ENCODE peak calls at places on chromosomes 11 and 22, in seven cellular contexts. I, N, C, V, E, L and J are unnamed samples.
A peak's percentile ranks its signal among the peaks of the same experiment; 100 is the strongest.

GRCh38 chr11:12692238-12693074 is 18.2 kb downstream of the TEAD1 start:
- DNase-seq in I (peak; percentile 89), N (peak; percentile 81), C (peak; percentile 77), V (no peak), E (no peak), L (peak; percentile 97), J (no peak)

GRCh38 chr22:37269930-37270678 is 12.2 kb upstream of the CYTH4 start:
- DNase-seq in I (no peak), N (no peak), C (no peak), V (no peak), E (no peak), L (no peak), J (peak; percentile 56)

GRCh38 chr11:10282121-10282520 is 11.9 kb downstream of the SBF2 start:
- DNase-seq in I (no peak), N (no peak), C (no peak), V (no peak), E (no peak), L (no peak), J (no peak)

GRCh38 chr11:106624377-106624776 is 393.9 kb downstream of the GUCY1A2 start:
- DNase-seq in I (no peak), N (no peak), C (no peak), V (no peak), E (no peak), L (no peak), J (no peak)

GRCh38 chr11:118052581-118053206 is 24.2 kb upstream of the TMPRSS4 start:
- DNase-seq in I (no peak), N (no peak), C (no peak), V (no peak), E (no peak), L (peak; percentile 51), J (no peak)

GRCh38 chr11:118903204-118904015 is 19.7 kb downstream of the CXCR5 start:
- DNase-seq in I (no peak), N (no peak), C (no peak), V (no peak), E (no peak), L (peak; percentile 68), J (no peak)

GRCh38 chr11:1298695-1299492 is 10.5 kb downstream of the TOLLIP start:
- DNase-seq in I (no peak), N (peak; percentile 37), C (peak; percentile 77), V (peak; percentile 82), E (no peak), L (peak; percentile 90), J (peak; percentile 78)

GRCh38 chr11:64034411-64034811 is 1.3 kb upstream of the FLRT1 start:
- DNase-seq in I (no peak), N (peak; percentile 33), C (no peak), V (no peak), E (peak; percentile 54), L (no peak), J (no peak)

GRCh38 chr11:10648896-10649295 is 44.7 kb downstream of the IRAG1 start:
- DNase-seq in I (no peak), N (no peak), C (no peak), V (no peak), E (no peak), L (no peak), J (no peak)

GRCh38 chr11:72573380-72573949 is 100.8 kb downstream of the PDE2A start:
- DNase-seq in I (no peak), N (peak; percentile 67), C (no peak), V (peak; percentile 73), E (peak; percentile 78), L (no peak), J (no peak)

GRCh38 chr11:77619576-77620198 is 17.9 kb downstream of the CLNS1A start:
- DNase-seq in I (no peak), N (peak; percentile 15), C (peak; percentile 38), V (no peak), E (no peak), L (no peak), J (no peak)

GRCh38 chr11:20368441-20368840 is 4.9 kb downstream of the HTATIP2 start:
- DNase-seq in I (no peak), N (no peak), C (no peak), V (no peak), E (no peak), L (no peak), J (no peak)

GRCh38 chr11:65899356-65900124 is 648 bp downstream of the FOSL1 start:
- DNase-seq in I (no peak), N (peak; percentile 48), C (no peak), V (peak; percentile 88), E (peak; percentile 49), L (peak; percentile 87), J (peak; percentile 84)

GRCh38 chr22:26722159-26722558 is 64.8 kb downstream of the MIAT start:
- DNase-seq in I (no peak), N (no peak), C (peak; percentile 13), V (peak; percentile 29), E (no peak), L (no peak), J (no peak)

GRCh38 chr11:13261600-13262061 is 16.0 kb upstream of the BMAL1 start:
- DNase-seq in I (peak; percentile 88), N (no peak), C (no peak), V (peak; percentile 50), E (no peak), L (no peak), J (no peak)